ENCODE peak calls at places on chromosomes 4 and X, in ten cellular contexts. One of them, this sample, is unnamed.
A peak's percentile ranks its signal among the peaks of the same experiment; 100 is the strongest.

GRCh38 chrX:10047133-10047532 is 80.0 kb downstream of the CLDN34 start:
- DNase-seq in adipocyte: no peak
- DNase-seq in left kidney: no peak
- DNase-seq in H4: no peak
- DNase-seq in OCI-M1: peak; percentile 27
- DNase-seq in cerebellar cortex: no peak
- DNase-seq in activated CD8-positive, alpha-beta memory T cell treated with anti-CD3 and anti-CD28 coated beads, Interleukin-2, amount 50 U/mL, for 48 hours: no peak
- DNase-seq in stimulated activated CD8-positive, alpha-beta memory T cell treated with anti-CD3 and anti-CD28 coated beads, Interleukin-15, amount 100 ng/mL, for 4 hours: no peak
- DNase-seq in T-helper 9 cell: no peak
- DNase-seq in NCI-H2081: no peak
- DNase-seq in this sample: peak; percentile 19

GRCh38 chr4:183722738-183723560 is 63.9 kb downstream of the TRAPPC11 start:
- DNase-seq in left kidney: peak; percentile 85
- DNase-seq in stimulated activated CD8-positive, alpha-beta memory T cell treated with anti-CD3 and anti-CD28 coated beads, Interleukin-15, amount 100 ng/mL, for 4 hours: peak; percentile 21
- DNase-seq in cerebellar cortex: no peak
- DNase-seq in adipocyte: peak; percentile 65
- DNase-seq in activated CD8-positive, alpha-beta memory T cell treated with anti-CD3 and anti-CD28 coated beads, Interleukin-2, amount 50 U/mL, for 48 hours: peak; percentile 74
- DNase-seq in NCI-H2081: peak; percentile 94
- DNase-seq in OCI-M1: peak; percentile 48
- DNase-seq in T-helper 9 cell: peak; percentile 12
- DNase-seq in H4: no peak
- DNase-seq in this sample: peak; percentile 75

GRCh38 chr4:92265066-92265465 is 38.7 kb upstream of the GRID2 start:
- DNase-seq in OCI-M1: no peak
- DNase-seq in NCI-H2081: no peak
- DNase-seq in T-helper 9 cell: no peak
- DNase-seq in left kidney: peak; percentile 32
- DNase-seq in activated CD8-positive, alpha-beta memory T cell treated with anti-CD3 and anti-CD28 coated beads, Interleukin-2, amount 50 U/mL, for 48 hours: no peak
- DNase-seq in stimulated activated CD8-positive, alpha-beta memory T cell treated with anti-CD3 and anti-CD28 coated beads, Interleukin-15, amount 100 ng/mL, for 4 hours: no peak
- DNase-seq in adipocyte: peak; percentile 64
- DNase-seq in H4: no peak
- DNase-seq in cerebellar cortex: no peak
- DNase-seq in this sample: no peak

GRCh38 chrX:154367474-154368308 is 6.7 kb downstream of the FLNA start:
- DNase-seq in H4: no peak
- DNase-seq in left kidney: no peak
- DNase-seq in NCI-H2081: no peak
- DNase-seq in OCI-M1: no peak
- DNase-seq in stimulated activated CD8-positive, alpha-beta memory T cell treated with anti-CD3 and anti-CD28 coated beads, Interleukin-15, amount 100 ng/mL, for 4 hours: no peak
- DNase-seq in adipocyte: no peak
- DNase-seq in activated CD8-positive, alpha-beta memory T cell treated with anti-CD3 and anti-CD28 coated beads, Interleukin-2, amount 50 U/mL, for 48 hours: no peak
- DNase-seq in cerebellar cortex: no peak
- DNase-seq in T-helper 9 cell: no peak
- DNase-seq in this sample: peak; percentile 24

GRCh38 chrX:105821471-105822081 is 763 bp upstream of the NRK start:
- DNase-seq in OCI-M1: no peak
- DNase-seq in stimulated activated CD8-positive, alpha-beta memory T cell treated with anti-CD3 and anti-CD28 coated beads, Interleukin-15, amount 100 ng/mL, for 4 hours: no peak
- DNase-seq in T-helper 9 cell: no peak
- DNase-seq in adipocyte: peak; percentile 64
- DNase-seq in activated CD8-positive, alpha-beta memory T cell treated with anti-CD3 and anti-CD28 coated beads, Interleukin-2, amount 50 U/mL, for 48 hours: no peak
- DNase-seq in H4: peak; percentile 7
- DNase-seq in cerebellar cortex: no peak
- DNase-seq in NCI-H2081: no peak
- DNase-seq in left kidney: peak; percentile 61
- DNase-seq in this sample: no peak

GRCh38 chr4:110287130-110287529 is 88.7 kb upstream of the ELOVL6 start:
- DNase-seq in H4: peak; percentile 94
- DNase-seq in cerebellar cortex: no peak
- DNase-seq in adipocyte: peak; percentile 94
- DNase-seq in OCI-M1: peak; percentile 51
- DNase-seq in stimulated activated CD8-positive, alpha-beta memory T cell treated with anti-CD3 and anti-CD28 coated beads, Interleukin-15, amount 100 ng/mL, for 4 hours: no peak
- DNase-seq in NCI-H2081: no peak
- DNase-seq in activated CD8-positive, alpha-beta memory T cell treated with anti-CD3 and anti-CD28 coated beads, Interleukin-2, amount 50 U/mL, for 48 hours: no peak
- DNase-seq in left kidney: peak; percentile 23
- DNase-seq in T-helper 9 cell: no peak
- DNase-seq in this sample: no peak

GRCh38 chrX:16488959-16489358 is 161.0 kb upstream of the S100G start:
- DNase-seq in NCI-H2081: no peak
- DNase-seq in left kidney: no peak
- DNase-seq in cerebellar cortex: no peak
- DNase-seq in OCI-M1: no peak
- DNase-seq in T-helper 9 cell: no peak
- DNase-seq in adipocyte: no peak
- DNase-seq in stimulated activated CD8-positive, alpha-beta memory T cell treated with anti-CD3 and anti-CD28 coated beads, Interleukin-15, amount 100 ng/mL, for 4 hours: no peak
- DNase-seq in activated CD8-positive, alpha-beta memory T cell treated with anti-CD3 and anti-CD28 coated beads, Interleukin-2, amount 50 U/mL, for 48 hours: no peak
- DNase-seq in H4: no peak
- DNase-seq in this sample: no peak

GRCh38 chr4:1933700-1934099 is 62.5 kb downstream of the NSD2 start:
- DNase-seq in NCI-H2081: peak; percentile 23
- DNase-seq in left kidney: no peak
- DNase-seq in adipocyte: no peak
- DNase-seq in T-helper 9 cell: no peak
- DNase-seq in OCI-M1: no peak
- DNase-seq in activated CD8-positive, alpha-beta memory T cell treated with anti-CD3 and anti-CD28 coated beads, Interleukin-2, amount 50 U/mL, for 48 hours: no peak
- DNase-seq in stimulated activated CD8-positive, alpha-beta memory T cell treated with anti-CD3 and anti-CD28 coated beads, Interleukin-15, amount 100 ng/mL, for 4 hours: no peak
- DNase-seq in H4: no peak
- DNase-seq in cerebellar cortex: no peak
- DNase-seq in this sample: no peak

GRCh38 chrX:153902388-153902787 is 2.1 kb upstream of the AVPR2 start:
- DNase-seq in activated CD8-positive, alpha-beta memory T cell treated with anti-CD3 and anti-CD28 coated beads, Interleukin-2, amount 50 U/mL, for 48 hours: no peak
- DNase-seq in NCI-H2081: no peak
- DNase-seq in OCI-M1: peak; percentile 25
- DNase-seq in adipocyte: no peak
- DNase-seq in H4: peak; percentile 29
- DNase-seq in cerebellar cortex: no peak
- DNase-seq in left kidney: no peak
- DNase-seq in stimulated activated CD8-positive, alpha-beta memory T cell treated with anti-CD3 and anti-CD28 coated beads, Interleukin-15, amount 100 ng/mL, for 4 hours: no peak
- DNase-seq in T-helper 9 cell: no peak
- DNase-seq in this sample: no peak

GRCh38 chrX:80237072-80237471 is 183.2 kb upstream of the TENT5D start:
- DNase-seq in cerebellar cortex: no peak
- DNase-seq in activated CD8-positive, alpha-beta memory T cell treated with anti-CD3 and anti-CD28 coated beads, Interleukin-2, amount 50 U/mL, for 48 hours: no peak
- DNase-seq in NCI-H2081: no peak
- DNase-seq in H4: no peak
- DNase-seq in T-helper 9 cell: no peak
- DNase-seq in stimulated activated CD8-positive, alpha-beta memory T cell treated with anti-CD3 and anti-CD28 coated beads, Interleukin-15, amount 100 ng/mL, for 4 hours: no peak
- DNase-seq in adipocyte: no peak
- DNase-seq in OCI-M1: no peak
- DNase-seq in left kidney: peak; percentile 4
- DNase-seq in this sample: no peak

GRCh38 chr4:88533937-88534750 is 10.6 kb upstream of the PYURF start:
- DNase-seq in cerebellar cortex: no peak
- DNase-seq in left kidney: no peak
- DNase-seq in H4: peak; percentile 46
- DNase-seq in stimulated activated CD8-positive, alpha-beta memory T cell treated with anti-CD3 and anti-CD28 coated beads, Interleukin-15, amount 100 ng/mL, for 4 hours: no peak
- DNase-seq in OCI-M1: no peak
- DNase-seq in activated CD8-positive, alpha-beta memory T cell treated with anti-CD3 and anti-CD28 coated beads, Interleukin-2, amount 50 U/mL, for 48 hours: no peak
- DNase-seq in adipocyte: peak; percentile 64
- DNase-seq in NCI-H2081: no peak
- DNase-seq in T-helper 9 cell: no peak
- DNase-seq in this sample: no peak

GRCh38 chr4:148425327-148426110 is 16.7 kb downstream of the NR3C2 start:
- DNase-seq in left kidney: no peak
- DNase-seq in stimulated activated CD8-positive, alpha-beta memory T cell treated with anti-CD3 and anti-CD28 coated beads, Interleukin-15, amount 100 ng/mL, for 4 hours: no peak
- DNase-seq in adipocyte: no peak
- DNase-seq in NCI-H2081: no peak
- DNase-seq in OCI-M1: peak; percentile 17
- DNase-seq in cerebellar cortex: no peak
- DNase-seq in activated CD8-positive, alpha-beta memory T cell treated with anti-CD3 and anti-CD28 coated beads, Interleukin-2, amount 50 U/mL, for 48 hours: no peak
- DNase-seq in H4: no peak
- DNase-seq in T-helper 9 cell: no peak
- DNase-seq in this sample: no peak

GRCh38 chr4:41257901-41258300 is 1.2 kb downstream of the UCHL1 start:
- DNase-seq in adipocyte: peak; percentile 37
- DNase-seq in activated CD8-positive, alpha-beta memory T cell treated with anti-CD3 and anti-CD28 coated beads, Interleukin-2, amount 50 U/mL, for 48 hours: no peak
- DNase-seq in H4: no peak
- DNase-seq in left kidney: peak; percentile 50
- DNase-seq in OCI-M1: no peak
- DNase-seq in stimulated activated CD8-positive, alpha-beta memory T cell treated with anti-CD3 and anti-CD28 coated beads, Interleukin-15, amount 100 ng/mL, for 4 hours: no peak
- DNase-seq in cerebellar cortex: peak; percentile 30
- DNase-seq in T-helper 9 cell: no peak
- DNase-seq in NCI-H2081: peak; percentile 35
- DNase-seq in this sample: no peak

GRCh38 chr4:26873391-26874026 is 12.9 kb downstream of the STIM2 start:
- DNase-seq in NCI-H2081: no peak
- DNase-seq in adipocyte: no peak
- DNase-seq in stimulated activated CD8-positive, alpha-beta memory T cell treated with anti-CD3 and anti-CD28 coated beads, Interleukin-15, amount 100 ng/mL, for 4 hours: peak; percentile 26
- DNase-seq in activated CD8-positive, alpha-beta memory T cell treated with anti-CD3 and anti-CD28 coated beads, Interleukin-2, amount 50 U/mL, for 48 hours: peak; percentile 68
- DNase-seq in left kidney: no peak
- DNase-seq in OCI-M1: no peak
- DNase-seq in cerebellar cortex: no peak
- DNase-seq in H4: no peak
- DNase-seq in T-helper 9 cell: peak; percentile 43
- DNase-seq in this sample: no peak

GRCh38 chr4:10077101-10077491 is 39.5 kb downstream of the WDR1 start:
- DNase-seq in NCI-H2081: no peak
- DNase-seq in stimulated activated CD8-positive, alpha-beta memory T cell treated with anti-CD3 and anti-CD28 coated beads, Interleukin-15, amount 100 ng/mL, for 4 hours: no peak
- DNase-seq in cerebellar cortex: no peak
- DNase-seq in OCI-M1: no peak
- DNase-seq in adipocyte: no peak
- DNase-seq in activated CD8-positive, alpha-beta memory T cell treated with anti-CD3 and anti-CD28 coated beads, Interleukin-2, amount 50 U/mL, for 48 hours: no peak
- DNase-seq in left kidney: no peak
- DNase-seq in H4: no peak
- DNase-seq in T-helper 9 cell: no peak
- DNase-seq in this sample: no peak

GRCh38 chr4:121990489-121990888 is 38.6 kb upstream of the TRPC3 start:
- DNase-seq in cerebellar cortex: no peak
- DNase-seq in left kidney: no peak
- DNase-seq in adipocyte: no peak
- DNase-seq in NCI-H2081: no peak
- DNase-seq in H4: no peak
- DNase-seq in T-helper 9 cell: no peak
- DNase-seq in OCI-M1: no peak
- DNase-seq in activated CD8-positive, alpha-beta memory T cell treated with anti-CD3 and anti-CD28 coated beads, Interleukin-2, amount 50 U/mL, for 48 hours: no peak
- DNase-seq in stimulated activated CD8-positive, alpha-beta memory T cell treated with anti-CD3 and anti-CD28 coated beads, Interleukin-15, amount 100 ng/mL, for 4 hours: no peak
- DNase-seq in this sample: no peak

GRCh38 chr4:6960628-6961027 is 51.0 kb downstream of the TBC1D14 start:
- DNase-seq in T-helper 9 cell: no peak
- DNase-seq in activated CD8-positive, alpha-beta memory T cell treated with anti-CD3 and anti-CD28 coated beads, Interleukin-2, amount 50 U/mL, for 48 hours: no peak
- DNase-seq in OCI-M1: no peak
- DNase-seq in left kidney: no peak
- DNase-seq in stimulated activated CD8-positive, alpha-beta memory T cell treated with anti-CD3 and anti-CD28 coated beads, Interleukin-15, amount 100 ng/mL, for 4 hours: no peak
- DNase-seq in cerebellar cortex: no peak
- DNase-seq in NCI-H2081: no peak
- DNase-seq in adipocyte: no peak
- DNase-seq in H4: no peak
- DNase-seq in this sample: no peak

GRCh38 chr4:133544097-133544496 is 395.0 kb downstream of the PCDH10 start:
- DNase-seq in NCI-H2081: no peak
- DNase-seq in cerebellar cortex: no peak
- DNase-seq in H4: no peak
- DNase-seq in T-helper 9 cell: no peak
- DNase-seq in OCI-M1: peak; percentile 49
- DNase-seq in adipocyte: no peak
- DNase-seq in stimulated activated CD8-positive, alpha-beta memory T cell treated with anti-CD3 and anti-CD28 coated beads, Interleukin-15, amount 100 ng/mL, for 4 hours: no peak
- DNase-seq in left kidney: no peak
- DNase-seq in activated CD8-positive, alpha-beta memory T cell treated with anti-CD3 and anti-CD28 coated beads, Interleukin-2, amount 50 U/mL, for 48 hours: no peak
- DNase-seq in this sample: no peak

GRCh38 chr4:180962268-180962667 is 1280.9 kb upstream of the TENM3 start:
- DNase-seq in cerebellar cortex: no peak
- DNase-seq in H4: no peak
- DNase-seq in T-helper 9 cell: no peak
- DNase-seq in adipocyte: no peak
- DNase-seq in activated CD8-positive, alpha-beta memory T cell treated with anti-CD3 and anti-CD28 coated beads, Interleukin-2, amount 50 U/mL, for 48 hours: no peak
- DNase-seq in NCI-H2081: peak; percentile 10
- DNase-seq in left kidney: no peak
- DNase-seq in stimulated activated CD8-positive, alpha-beta memory T cell treated with anti-CD3 and anti-CD28 coated beads, Interleukin-15, amount 100 ng/mL, for 4 hours: no peak
- DNase-seq in OCI-M1: no peak
- DNase-seq in this sample: no peak

GRCh38 chr4:139913995-139914394 is 240.0 kb downstream of the MAML3 start:
- DNase-seq in activated CD8-positive, alpha-beta memory T cell treated with anti-CD3 and anti-CD28 coated beads, Interleukin-2, amount 50 U/mL, for 48 hours: no peak
- DNase-seq in cerebellar cortex: no peak
- DNase-seq in H4: no peak
- DNase-seq in OCI-M1: no peak
- DNase-seq in stimulated activated CD8-positive, alpha-beta memory T cell treated with anti-CD3 and anti-CD28 coated beads, Interleukin-15, amount 100 ng/mL, for 4 hours: no peak
- DNase-seq in NCI-H2081: no peak
- DNase-seq in adipocyte: peak; percentile 81
- DNase-seq in T-helper 9 cell: no peak
- DNase-seq in left kidney: no peak
- DNase-seq in this sample: no peak

GRCh38 chrX:76253432-76253831 is 80.6 kb downstream of the PBDC1 start:
- DNase-seq in stimulated activated CD8-positive, alpha-beta memory T cell treated with anti-CD3 and anti-CD28 coated beads, Interleukin-15, amount 100 ng/mL, for 4 hours: no peak
- DNase-seq in adipocyte: peak; percentile 61
- DNase-seq in OCI-M1: peak; percentile 56
- DNase-seq in left kidney: peak; percentile 76
- DNase-seq in NCI-H2081: peak; percentile 32
- DNase-seq in H4: peak; percentile 36
- DNase-seq in cerebellar cortex: peak; percentile 44
- DNase-seq in activated CD8-positive, alpha-beta memory T cell treated with anti-CD3 and anti-CD28 coated beads, Interleukin-2, amount 50 U/mL, for 48 hours: no peak
- DNase-seq in T-helper 9 cell: peak; percentile 8
- DNase-seq in this sample: peak; percentile 3

This sample was measured in heart right ventricle.